ENCODE peak calls at places on chromosomes 16 and 17, in nine cellular contexts. One of them, this sample, is unnamed.
A peak's percentile ranks its signal among the peaks of the same experiment; 100 is the strongest.

GRCh38 chr16:81636298-81636960 is 142.7 kb upstream of the PLCG2 start:
- DNase-seq in HL-60: peak; percentile 25
- DNase-seq in foreskin fibroblast: no peak
- DNase-seq in choroid plexus epithelial cell: peak; percentile 42
- DNase-seq in esophagus squamous epithelium: no peak
- DNase-seq in upper lobe of left lung: no peak
- DNase-seq in HFF-Myc: no peak
- DNase-seq in A673: peak; percentile 32
- DNase-seq in fibroblast of mammary gland: no peak
- DNase-seq in this sample: no peak

GRCh38 chr16:1961651-1962067 is 2.3 kb downstream of the NDUFB10 start:
- DNase-seq in HFF-Myc: no peak
- DNase-seq in choroid plexus epithelial cell: no peak
- DNase-seq in fibroblast of mammary gland: no peak
- DNase-seq in esophagus squamous epithelium: no peak
- DNase-seq in A673: peak; percentile 52
- DNase-seq in upper lobe of left lung: no peak
- DNase-seq in foreskin fibroblast: peak; percentile 48
- DNase-seq in HL-60: peak; percentile 62
- DNase-seq in this sample: no peak

GRCh38 chr17:73043686-73044581 is 48.6 kb downstream of the SLC39A11 start:
- DNase-seq in foreskin fibroblast: peak; percentile 85
- DNase-seq in esophagus squamous epithelium: no peak
- DNase-seq in HFF-Myc: no peak
- DNase-seq in fibroblast of mammary gland: peak; percentile 96
- DNase-seq in choroid plexus epithelial cell: peak; percentile 95
- DNase-seq in upper lobe of left lung: no peak
- DNase-seq in HL-60: no peak
- DNase-seq in A673: no peak
- DNase-seq in this sample: no peak

GRCh38 chr17:8904201-8904600 is 36.7 kb upstream of the PIK3R6 start:
- DNase-seq in esophagus squamous epithelium: no peak
- DNase-seq in HL-60: no peak
- DNase-seq in upper lobe of left lung: no peak
- DNase-seq in HFF-Myc: no peak
- DNase-seq in A673: no peak
- DNase-seq in fibroblast of mammary gland: no peak
- DNase-seq in foreskin fibroblast: no peak
- DNase-seq in choroid plexus epithelial cell: no peak
- DNase-seq in this sample: no peak

GRCh38 chr17:1750628-1751027 is 8.0 kb downstream of the SERPINF2 start:
- DNase-seq in upper lobe of left lung: peak; percentile 59
- DNase-seq in HL-60: no peak
- DNase-seq in HFF-Myc: no peak
- DNase-seq in fibroblast of mammary gland: no peak
- DNase-seq in A673: no peak
- DNase-seq in foreskin fibroblast: no peak
- DNase-seq in esophagus squamous epithelium: no peak
- DNase-seq in choroid plexus epithelial cell: no peak
- DNase-seq in this sample: no peak

GRCh38 chr16:49456763-49457162 is 83.2 kb downstream of the C16orf78 start:
- DNase-seq in choroid plexus epithelial cell: no peak
- DNase-seq in foreskin fibroblast: no peak
- DNase-seq in upper lobe of left lung: no peak
- DNase-seq in fibroblast of mammary gland: no peak
- DNase-seq in A673: no peak
- DNase-seq in esophagus squamous epithelium: no peak
- DNase-seq in HL-60: no peak
- DNase-seq in HFF-Myc: no peak
- DNase-seq in this sample: no peak

GRCh38 chr16:3467920-3468319 is 24.4 kb downstream of the NAA60 start:
- DNase-seq in HL-60: no peak
- DNase-seq in A673: peak; percentile 54
- DNase-seq in HFF-Myc: no peak
- DNase-seq in fibroblast of mammary gland: peak; percentile 85
- DNase-seq in esophagus squamous epithelium: no peak
- DNase-seq in upper lobe of left lung: no peak
- DNase-seq in choroid plexus epithelial cell: peak; percentile 49
- DNase-seq in foreskin fibroblast: peak; percentile 87
- DNase-seq in this sample: no peak

GRCh38 chr16:66539628-66540469 is 10.1 kb downstream of the TK2 start:
- DNase-seq in foreskin fibroblast: no peak
- DNase-seq in HL-60: no peak
- DNase-seq in HFF-Myc: no peak
- DNase-seq in upper lobe of left lung: no peak
- DNase-seq in choroid plexus epithelial cell: peak; percentile 56
- DNase-seq in fibroblast of mammary gland: no peak
- DNase-seq in esophagus squamous epithelium: no peak
- DNase-seq in A673: no peak
- DNase-seq in this sample: peak; percentile 80

GRCh38 chr17:44827863-44828262 is 2.2 kb downstream of the GJC1 start:
- DNase-seq in esophagus squamous epithelium: no peak
- DNase-seq in HL-60: no peak
- DNase-seq in HFF-Myc: no peak
- DNase-seq in fibroblast of mammary gland: no peak
- DNase-seq in A673: no peak
- DNase-seq in choroid plexus epithelial cell: no peak
- DNase-seq in foreskin fibroblast: peak; percentile 73
- DNase-seq in upper lobe of left lung: no peak
- DNase-seq in this sample: no peak

DNA sequence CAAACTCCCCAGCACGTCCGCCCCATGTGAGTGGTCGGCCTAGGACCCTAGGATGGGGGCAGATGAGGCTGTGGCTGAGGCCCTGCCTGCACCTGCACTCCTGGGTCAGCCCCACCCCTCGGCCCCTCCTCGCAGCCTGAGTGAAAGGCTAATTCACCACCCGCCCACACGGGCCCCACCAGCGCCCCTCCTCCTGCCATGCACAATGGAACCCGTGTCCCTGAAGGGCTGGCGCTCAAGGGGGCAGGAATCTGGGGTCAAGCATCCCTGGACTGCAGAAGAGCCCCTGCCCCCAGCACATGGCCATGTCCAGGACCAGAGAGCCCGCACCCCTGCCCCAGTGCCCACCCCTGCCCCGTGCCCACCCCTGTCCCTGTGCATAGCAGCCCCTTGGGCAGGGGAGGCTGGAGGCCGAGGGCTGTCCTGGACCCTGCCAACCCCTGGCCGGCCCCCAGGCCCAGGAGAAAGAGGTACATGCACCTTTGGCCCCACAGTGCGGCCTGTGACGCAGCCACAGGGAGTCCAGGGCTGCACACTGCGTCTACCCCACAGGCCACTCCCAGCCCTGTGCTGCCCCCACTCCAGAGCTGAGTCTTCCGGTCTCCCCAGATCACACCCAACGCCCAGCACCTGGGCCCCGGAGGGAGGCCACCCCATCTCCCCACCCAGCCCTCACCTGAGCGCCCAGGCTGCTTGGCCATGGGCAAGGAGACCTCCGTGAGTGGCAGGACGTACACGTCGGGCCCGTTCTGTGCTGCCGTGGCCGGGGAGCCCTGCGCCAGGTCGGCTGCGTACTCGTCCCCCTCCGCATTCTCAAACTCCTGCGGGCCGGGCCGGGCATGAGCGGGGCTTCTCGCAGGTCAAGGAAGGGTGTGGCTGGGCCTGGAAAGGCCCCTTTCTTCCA is 34.7 kb upstream of the PVALEF start:
- DNase-seq in HFF-Myc: no peak
- DNase-seq in foreskin fibroblast: no peak
- DNase-seq in esophagus squamous epithelium: no peak
- DNase-seq in fibroblast of mammary gland: no peak
- DNase-seq in A673: no peak
- DNase-seq in choroid plexus epithelial cell: no peak
- DNase-seq in HL-60: no peak
- DNase-seq in upper lobe of left lung: peak; percentile 77
- DNase-seq in this sample: no peak
- TF ChIP-seq CTCF in HFF-Myc: no peak
- TF ChIP-seq CTCF in foreskin fibroblast: no peak
- TF ChIP-seq CTCF in esophagus squamous epithelium: no peak
- TF ChIP-seq CTCF in fibroblast of mammary gland: no peak
- TF ChIP-seq CTCF in A673: no peak
- TF ChIP-seq CTCF in choroid plexus epithelial cell: no peak
- TF ChIP-seq CTCF in HL-60: no peak
- TF ChIP-seq CTCF in upper lobe of left lung: no peak
- TF ChIP-seq CTCF in this sample: no peak

DNA sequence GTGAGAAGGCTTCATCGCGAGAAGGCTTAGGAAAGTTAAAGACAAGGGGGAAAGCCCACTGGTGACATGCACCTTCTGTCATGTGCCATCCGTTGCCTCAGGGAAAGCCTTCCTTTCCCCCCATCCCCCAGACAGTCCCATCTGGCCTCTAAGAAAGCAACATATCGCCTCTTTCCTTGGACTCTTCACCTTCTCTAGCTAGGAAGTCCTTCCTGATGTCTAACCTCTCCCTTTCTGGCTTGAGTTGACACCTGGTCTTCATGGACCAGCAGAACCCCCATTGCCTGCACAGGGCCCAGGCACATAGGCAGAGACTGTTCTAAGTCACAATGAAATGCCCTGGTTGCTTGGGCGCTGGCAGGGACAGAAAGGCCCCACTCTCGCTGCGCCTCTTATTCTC is 2.2 kb downstream of the FOXN1 start:
- DNase-seq in choroid plexus epithelial cell: no peak
- DNase-seq in fibroblast of mammary gland: no peak
- DNase-seq in upper lobe of left lung: no peak
- DNase-seq in esophagus squamous epithelium: no peak
- DNase-seq in HFF-Myc: no peak
- DNase-seq in A673: no peak
- DNase-seq in HL-60: no peak
- DNase-seq in foreskin fibroblast: no peak
- DNase-seq in this sample: no peak
- H3K4me3 ChIP-seq in choroid plexus epithelial cell: no peak overlapping the region
- H3K4me3 ChIP-seq in fibroblast of mammary gland: no peak overlapping the region
- H3K4me3 ChIP-seq in upper lobe of left lung: no peak overlapping the region
- H3K4me3 ChIP-seq in esophagus squamous epithelium: peak overlapping the region; percentile 41
- H3K4me3 ChIP-seq in HFF-Myc: no peak overlapping the region
- H3K4me3 ChIP-seq in A673: no peak overlapping the region
- H3K4me3 ChIP-seq in HL-60: no peak overlapping the region
- H3K4me3 ChIP-seq in foreskin fibroblast: no peak overlapping the region
- H3K4me3 ChIP-seq in this sample: no peak overlapping the region

GRCh38 chr16:23397464-23397863 is 55.5 kb downstream of the COG7 start:
- DNase-seq in choroid plexus epithelial cell: no peak
- DNase-seq in A673: no peak
- DNase-seq in fibroblast of mammary gland: no peak
- DNase-seq in HL-60: no peak
- DNase-seq in esophagus squamous epithelium: no peak
- DNase-seq in upper lobe of left lung: no peak
- DNase-seq in foreskin fibroblast: no peak
- DNase-seq in HFF-Myc: no peak
- DNase-seq in this sample: no peak

GRCh38 chr16:23402100-23402499 is 50.9 kb downstream of the COG7 start:
- DNase-seq in foreskin fibroblast: no peak
- DNase-seq in esophagus squamous epithelium: no peak
- DNase-seq in A673: no peak
- DNase-seq in HFF-Myc: no peak
- DNase-seq in choroid plexus epithelial cell: no peak
- DNase-seq in fibroblast of mammary gland: no peak
- DNase-seq in upper lobe of left lung: no peak
- DNase-seq in HL-60: no peak
- DNase-seq in this sample: no peak

GRCh38 chr16:23401142-23401541 is 51.8 kb downstream of the COG7 start:
- DNase-seq in HFF-Myc: no peak
- DNase-seq in esophagus squamous epithelium: no peak
- DNase-seq in choroid plexus epithelial cell: no peak
- DNase-seq in HL-60: no peak
- DNase-seq in foreskin fibroblast: no peak
- DNase-seq in upper lobe of left lung: peak; percentile 33
- DNase-seq in fibroblast of mammary gland: no peak
- DNase-seq in A673: no peak
- DNase-seq in this sample: no peak

GRCh38 chr16:23400387-23400930 is 52.5 kb downstream of the COG7 start:
- DNase-seq in fibroblast of mammary gland: no peak
- DNase-seq in HFF-Myc: no peak
- DNase-seq in HL-60: no peak
- DNase-seq in esophagus squamous epithelium: no peak
- DNase-seq in A673: no peak
- DNase-seq in foreskin fibroblast: no peak
- DNase-seq in choroid plexus epithelial cell: no peak
- DNase-seq in upper lobe of left lung: no peak
- DNase-seq in this sample: no peak

DNA sequence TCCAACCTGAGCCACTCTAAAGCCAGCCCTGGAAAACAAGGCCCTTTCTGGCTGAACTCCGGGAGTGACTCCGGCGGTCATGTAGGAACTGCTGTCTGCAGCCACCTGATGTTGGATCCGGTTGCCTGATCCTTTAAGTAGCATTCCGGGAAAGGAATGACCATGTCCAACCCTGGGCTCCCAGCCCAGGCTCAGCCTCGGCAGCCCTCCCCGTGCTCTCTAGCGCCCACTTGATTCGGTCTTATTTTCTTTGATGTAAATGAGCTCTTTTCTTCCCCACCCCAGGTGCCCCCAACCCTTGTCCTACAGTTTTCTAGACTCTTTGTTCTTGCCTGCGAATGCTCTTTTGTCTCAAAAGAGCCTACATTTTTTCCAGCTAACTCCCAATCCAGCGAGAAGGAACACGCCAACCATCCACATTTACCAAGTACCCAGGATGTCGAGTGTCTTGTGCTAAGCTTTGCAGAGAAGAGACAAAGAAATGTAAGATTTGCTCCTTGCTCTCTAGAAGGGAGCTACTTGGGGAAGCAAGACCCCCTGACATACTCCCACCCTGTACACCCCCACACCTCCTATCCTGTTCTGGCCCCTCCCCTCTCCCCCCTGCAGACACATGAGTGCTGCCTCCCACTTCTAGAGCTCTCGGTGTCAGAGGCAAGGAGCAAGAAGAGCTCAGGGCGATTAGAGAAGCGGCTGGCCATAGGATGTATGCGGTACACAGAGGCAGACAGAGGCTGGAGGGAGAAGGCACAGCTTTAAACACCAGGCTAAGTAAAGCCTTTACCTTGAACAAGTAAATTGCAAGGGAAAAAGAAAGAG is 53.8 kb downstream of the COG7 start:
- DNase-seq in fibroblast of mammary gland: no peak
- DNase-seq in choroid plexus epithelial cell: no peak
- DNase-seq in A673: no peak
- DNase-seq in foreskin fibroblast: no peak
- DNase-seq in esophagus squamous epithelium: no peak
- DNase-seq in HFF-Myc: no peak
- DNase-seq in HL-60: no peak
- DNase-seq in upper lobe of left lung: peak; percentile 66
- DNase-seq in this sample: no peak
- TF ChIP-seq CTCF in fibroblast of mammary gland: no peak
- TF ChIP-seq CTCF in choroid plexus epithelial cell: peak; percentile 2
- TF ChIP-seq CTCF in A673: no peak
- TF ChIP-seq CTCF in foreskin fibroblast: no peak
- TF ChIP-seq CTCF in esophagus squamous epithelium: no peak
- TF ChIP-seq CTCF in HFF-Myc: no peak
- TF ChIP-seq CTCF in HL-60: no peak
- TF ChIP-seq CTCF in upper lobe of left lung: no peak
- TF ChIP-seq CTCF in this sample: no peak

DNA sequence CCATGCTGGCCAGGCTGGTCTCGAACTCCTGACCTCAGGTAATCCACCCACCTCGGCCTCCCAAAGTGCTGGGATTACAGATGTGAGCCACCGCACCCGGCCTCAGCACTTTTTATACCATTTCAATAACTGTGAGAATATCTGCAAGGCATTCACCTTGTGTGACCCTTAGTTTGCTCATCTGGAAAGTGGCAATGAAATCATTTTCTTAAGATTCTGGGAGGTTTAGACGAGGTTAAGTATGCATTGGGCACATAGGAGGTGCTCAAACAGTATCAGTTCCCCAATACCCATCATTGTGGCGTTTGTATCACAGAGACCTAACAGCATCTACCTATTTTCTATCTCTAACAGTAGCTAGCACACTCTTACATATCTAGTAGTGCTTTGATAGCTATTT is 481.9 kb upstream of the ERCC4 start:
- DNase-seq in upper lobe of left lung: no peak
- DNase-seq in foreskin fibroblast: no peak
- DNase-seq in esophagus squamous epithelium: no peak
- DNase-seq in A673: no peak
- DNase-seq in choroid plexus epithelial cell: no peak
- DNase-seq in fibroblast of mammary gland: no peak
- DNase-seq in HFF-Myc: no peak
- DNase-seq in HL-60: no peak
- DNase-seq in this sample: no peak
- H3K4me3 ChIP-seq in upper lobe of left lung: no peak overlapping the region
- H3K4me3 ChIP-seq in foreskin fibroblast: no peak overlapping the region
- H3K4me3 ChIP-seq in esophagus squamous epithelium: no peak overlapping the region
- H3K4me3 ChIP-seq in A673: no peak overlapping the region
- H3K4me3 ChIP-seq in choroid plexus epithelial cell: no peak overlapping the region
- H3K4me3 ChIP-seq in fibroblast of mammary gland: no peak overlapping the region
- H3K4me3 ChIP-seq in HFF-Myc: no peak overlapping the region
- H3K4me3 ChIP-seq in HL-60: no peak overlapping the region
- H3K4me3 ChIP-seq in this sample: no peak overlapping the region